ENCODE peak calls at places on chromosomes 11 and 22, in eight cellular contexts. Y is AG20443; S is D341Med; G is WTC11; C is stomach; L is T-cell; I is activated naive CD4-positive, alpha-beta T cell; U is GM12891. W is an unnamed sample.

GRCh38 chr11:3124821-3125220 is 40.3 kb downstream of the OSBPL5 start:
- DNase-seq in Y (no peak), S (no peak), G (no peak), C (no peak), L (no peak), I (no peak), U (no peak), W (no peak)

GRCh38 chr11:118224512-118225180 is at the start of gene JAML:
- DNase-seq in Y (no peak), S (no peak), G (no peak), C (peak), L (peak), I (peak), U (no peak), W (no peak)

GRCh38 chr11:71286701-71287643 is 34.6 kb upstream of the SHANK2 start:
- DNase-seq in Y (peak), S (no peak), G (peak), C (peak), L (no peak), I (no peak), U (no peak), W (no peak)

GRCh38 chr11:106271126-106271525 is 193.7 kb downstream of the AASDHPPT start:
- DNase-seq in Y (no peak), S (no peak), G (no peak), C (no peak), L (no peak), I (no peak), U (no peak), W (no peak)

GRCh38 chr22:25736378-25737011 is 5.5 kb upstream of the MYO18B start:
- DNase-seq in Y (no peak), S (no peak), G (no peak), C (no peak), L (peak), I (no peak), U (no peak), W (no peak)

GRCh38 chr11:126585388-126586302 is 230.2 kb downstream of the ST3GAL4 start:
- DNase-seq in Y (peak), S (peak), G (peak), C (peak), L (no peak), I (no peak), U (no peak), W (peak)

GRCh38 chr22:19590696-19591095 is 66.5 kb upstream of the CLDN5 start:
- DNase-seq in Y (no peak), S (no peak), G (no peak), C (no peak), L (no peak), I (no peak), U (no peak), W (no peak)

GRCh38 chr11:130508913-130509312 is 60.5 kb downstream of the ADAMTS15 start:
- DNase-seq in Y (no peak), S (no peak), G (no peak), C (no peak), L (no peak), I (no peak), U (no peak), W (no peak)

GRCh38 chr11:33670250-33671011 is 30.2 kb downstream of the C11orf91 start:
- DNase-seq in Y (peak), S (no peak), G (no peak), C (no peak), L (no peak), I (no peak), U (no peak), W (no peak)

GRCh38 chr22:27113211-27114030 is 456.0 kb downstream of the MIAT start:
- DNase-seq in Y (peak), S (no peak), G (no peak), C (peak), L (no peak), I (no peak), U (no peak), W (peak)

GRCh38 chr22:24741769-24742168 is 32.8 kb downstream of the PIWIL3 start:
- DNase-seq in Y (no peak), S (no peak), G (no peak), C (no peak), L (no peak), I (no peak), U (no peak), W (no peak)

GRCh38 chr11:20109731-20110445 is 50.4 kb downstream of the DBX1 start:
- DNase-seq in Y (no peak), S (no peak), G (no peak), C (no peak), L (no peak), I (no peak), U (no peak), W (no peak)

GRCh38 chr11:83220279-83220678 is 26.8 kb downstream of the ANKRD42 start:
- DNase-seq in Y (no peak), S (no peak), G (no peak), C (no peak), L (no peak), I (no peak), U (no peak), W (peak)

GRCh38 chr22:35638408-35638807 is 9.8 kb upstream of the APOL6 start:
- DNase-seq in Y (peak), S (peak), G (no peak), C (no peak), L (no peak), I (no peak), U (no peak), W (peak)

GRCh38 chr11:75966546-75967287 is 151.7 kb downstream of the UVRAG start:
- DNase-seq in Y (peak), S (no peak), G (no peak), C (no peak), L (no peak), I (no peak), U (peak), W (no peak)

GRCh38 chr22:44628273-44628672 is 73.7 kb upstream of the PRR5 start:
- DNase-seq in Y (no peak), S (no peak), G (no peak), C (no peak), L (no peak), I (no peak), U (no peak), W (no peak)

GRCh38 chr22:39254789-39255298 is 10.1 kb upstream of the PDGFB start:
- DNase-seq in Y (peak), S (no peak), G (no peak), C (no peak), L (peak), I (no peak), U (peak), W (no peak)

GRCh38 chr11:103279821-103280220 is 170.6 kb downstream of the DYNC2H1 start:
- DNase-seq in Y (no peak), S (no peak), G (no peak), C (no peak), L (no peak), I (no peak), U (no peak), W (no peak)

GRCh38 chr11:86952933-86953637 is 2.1 kb downstream of the FZD4 start:
- DNase-seq in Y (no peak), S (no peak), G (no peak), C (no peak), L (no peak), I (no peak), U (no peak), W (no peak)

GRCh38 chr11:126489791-126490190 is 134.3 kb downstream of the ST3GAL4 start:
- DNase-seq in Y (no peak), S (no peak), G (no peak), C (no peak), L (no peak), I (no peak), U (no peak), W (no peak)

GRCh38 chr11:95863486-95864140 is 60.3 kb downstream of the MTMR2 start:
- DNase-seq in Y (peak), S (no peak), G (no peak), C (no peak), L (no peak), I (no peak), U (no peak), W (no peak)

GRCh38 chr11:16603245-16603644 is 135.2 kb upstream of the C11orf58 start:
- DNase-seq in Y (no peak), S (no peak), G (peak), C (no peak), L (no peak), I (no peak), U (no peak), W (peak)

GRCh38 chr22:42180349-42180842 is 49.8 kb upstream of the CYP2D6 start:
- DNase-seq in Y (no peak), S (no peak), G (no peak), C (no peak), L (peak), I (no peak), U (no peak), W (no peak)

GRCh38 chr22:44399196-44399837 is 86.6 kb upstream of the SHISAL1 start:
- DNase-seq in Y (no peak), S (no peak), G (no peak), C (peak), L (no peak), I (no peak), U (no peak), W (peak)

GRCh38 chr11:57568330-57568766 is 876 bp upstream of the UBE2L6 start:
- DNase-seq in Y (no peak), S (no peak), G (no peak), C (no peak), L (no peak), I (peak), U (no peak), W (peak)

GRCh38 chr11:69752890-69753289 is 22.3 kb downstream of the FGF4 start:
- DNase-seq in Y (no peak), S (no peak), G (no peak), C (no peak), L (no peak), I (no peak), U (no peak), W (peak)

GRCh38 chr11:28482666-28483065 is 374.5 kb downstream of the METTL15 start:
- DNase-seq in Y (no peak), S (no peak), G (no peak), C (no peak), L (no peak), I (no peak), U (no peak), W (no peak)

GRCh38 chr11:77250881-77251640 is 50.4 kb downstream of the GDPD4 start:
- DNase-seq in Y (no peak), S (no peak), G (no peak), C (no peak), L (no peak), I (no peak), U (no peak), W (no peak)

GRCh38 chr11:122717264-122717867 is 61.8 kb downstream of the UBASH3B start:
- DNase-seq in Y (no peak), S (no peak), G (no peak), C (peak), L (peak), I (no peak), U (peak), W (no peak)

GRCh38 chr11:7480132-7480531 is 5.2 kb upstream of the OLFML1 start:
- DNase-seq in Y (peak), S (no peak), G (no peak), C (no peak), L (no peak), I (no peak), U (no peak), W (no peak)

GRCh38 chr11:69314555-69314954 is 20.6 kb downstream of the MYEOV start:
- DNase-seq in Y (no peak), S (no peak), G (no peak), C (no peak), L (no peak), I (no peak), U (no peak), W (no peak)

GRCh38 chr11:111735262-111736116 is 30.7 kb downstream of the PPP2R1B start:
- DNase-seq in Y (peak), S (no peak), G (no peak), C (peak), L (no peak), I (no peak), U (no peak), W (peak)

GRCh38 chr11:34602245-34602644 is 18.6 kb upstream of the EHF start:
- DNase-seq in Y (no peak), S (no peak), G (no peak), C (peak), L (no peak), I (no peak), U (no peak), W (no peak)

GRCh38 chr11:2312232-2313042 is 10.6 kb downstream of the TSPAN32 start:
- DNase-seq in Y (peak), S (no peak), G (no peak), C (no peak), L (no peak), I (no peak), U (no peak), W (no peak)